ENCODE peak calls at places on chromosomes 1 and 21, in ten cellular contexts. U is GM23338, Z is keratinocyte, A is GM12878, W is heart right ventricle, O is AG04449, V is lower leg skin, L is brain microvascular endothelial cell, Q is ovary, I is GM12865. N is an unnamed sample.

GRCh38 chr1:24641646-24642151 is 1.4 kb upstream of the SRRM1 start:
- DNase-seq in V (peak), I (peak), Z (no peak), L (no peak), U (peak), A (no peak), Q (peak), W (peak), O (no peak), N (no peak)

GRCh38 chr1:234699795-234700665 is 90.1 kb upstream of the IRF2BP2 start:
- DNase-seq in O (no peak), Q (no peak), U (no peak), I (peak), Z (no peak), L (peak), A (peak), V (peak), W (no peak), N (peak)

GRCh38 chr1:179061360-179062282 is 20.2 kb upstream of the TOR3A start:
- DNase-seq in V (no peak), U (no peak), Z (no peak), I (no peak), Q (no peak), A (no peak), L (no peak), O (no peak), W (no peak), N (no peak)

GRCh38 chr1:63190171-63190570 is 132.2 kb upstream of the FOXD3 start:
- DNase-seq in U (no peak), O (no peak), W (no peak), Q (no peak), L (no peak), I (no peak), A (no peak), V (no peak), Z (no peak), N (no peak)

GRCh38 chr1:8966606-8967005 is 20.9 kb downstream of the CA6 start:
- DNase-seq in Z (no peak), L (no peak), V (no peak), Q (no peak), U (no peak), I (no peak), O (no peak), A (no peak), W (no peak), N (no peak)

GRCh38 chr1:59026472-59026948 is 242.7 kb upstream of the JUN start:
- DNase-seq in I (peak), A (no peak), W (no peak), U (no peak), Z (no peak), L (no peak), Q (no peak), V (no peak), O (peak), N (peak)

GRCh38 chr1:19203440-19203839 is 6.6 kb downstream of the UBR4 start:
- DNase-seq in I (no peak), W (no peak), L (peak), V (no peak), U (no peak), Z (peak), A (no peak), Q (no peak), O (no peak), N (no peak)

GRCh38 chr1:1626207-1627141 is 5.5 kb upstream of the MMP23B start:
- DNase-seq in L (no peak), O (no peak), Z (no peak), W (no peak), Q (peak), A (no peak), V (no peak), U (no peak), I (peak), N (no peak)

GRCh38 chr1:205656236-205656635 is 24.1 kb downstream of the SLC45A3 start:
- DNase-seq in U (no peak), W (no peak), O (no peak), I (no peak), L (no peak), A (no peak), V (no peak), Z (no peak), Q (no peak), N (no peak)

GRCh38 chr1:6923012-6923805 is 138.0 kb downstream of the CAMTA1 start:
- DNase-seq in V (peak), Q (no peak), W (no peak), O (no peak), Z (no peak), L (no peak), I (no peak), A (no peak), U (no peak), N (no peak)

GRCh38 chr21:41817228-41817627 is 50.4 kb upstream of the RIPK4 start:
- DNase-seq in Z (peak), V (peak), I (peak), W (no peak), A (no peak), Q (peak), O (peak), L (peak), U (peak), N (peak)

GRCh38 chr1:63643926-63644325 is 50.7 kb downstream of the PGM1 start:
- DNase-seq in I (no peak), U (no peak), Q (no peak), V (no peak), Z (no peak), W (peak), A (no peak), O (no peak), L (no peak), N (no peak)

GRCh38 chr1:59769412-59770095 is 45.2 kb upstream of the HOOK1 start:
- DNase-seq in W (no peak), L (no peak), Q (no peak), A (no peak), V (no peak), U (no peak), O (no peak), I (no peak), Z (no peak), N (no peak)

GRCh38 chr1:63266857-63267256 is 55.5 kb upstream of the FOXD3 start:
- DNase-seq in L (no peak), A (no peak), I (no peak), Z (no peak), O (no peak), W (no peak), U (no peak), Q (no peak), V (no peak), N (no peak)

GRCh38 chr21:14267071-14267470 is 51.1 kb downstream of the RBM11 start:
- DNase-seq in Q (no peak), W (no peak), V (no peak), U (no peak), O (no peak), I (no peak), A (no peak), L (no peak), Z (no peak), N (no peak)

GRCh38 chr1:241142493-241142892 is 214.5 kb downstream of the RGS7 start:
- DNase-seq in V (no peak), L (no peak), I (no peak), U (peak), A (no peak), W (no peak), Z (no peak), Q (no peak), O (no peak), N (no peak)

GRCh38 chr21:34576043-34576466 is 38.9 kb downstream of the RCAN1 start:
- DNase-seq in O (no peak), Q (no peak), V (no peak), Z (no peak), U (no peak), A (no peak), L (no peak), W (peak), I (no peak), N (no peak)

GRCh38 chr21:41086551-41086950 is 81.4 kb upstream of the BACE2 start:
- DNase-seq in A (no peak), W (no peak), Q (no peak), U (no peak), L (no peak), Z (no peak), I (no peak), V (no peak), O (no peak), N (peak)

GRCh38 chr1:61079276-61079897 is 3.0 kb upstream of the NFIA start:
- DNase-seq in U (peak), V (no peak), L (no peak), W (no peak), Z (no peak), I (no peak), A (no peak), O (no peak), Q (peak), N (no peak)

GRCh38 chr1:2336499-2336898 is 54.9 kb downstream of the MORN1 start:
- DNase-seq in U (no peak), Z (no peak), Q (no peak), I (no peak), O (no peak), A (no peak), W (no peak), L (no peak), V (no peak), N (no peak)

GRCh38 chr1:207024202-207025143 is 8.1 kb downstream of the C1orf116 start:
- DNase-seq in L (no peak), O (no peak), Q (no peak), V (no peak), U (no peak), W (no peak), A (no peak), Z (no peak), I (no peak), N (no peak)

GRCh38 chr1:200363200-200363933 is 46.5 kb downstream of the ZNF281 start:
- DNase-seq in Q (no peak), V (no peak), Z (no peak), A (no peak), W (no peak), O (no peak), I (no peak), U (no peak), L (no peak), N (no peak)

GRCh38 chr1:32892368-32893197 is 6.3 kb downstream of the HPCA start:
- DNase-seq in Z (no peak), Q (no peak), W (no peak), V (no peak), O (no peak), A (no peak), U (peak), L (no peak), I (peak), N (no peak)

GRCh38 chr1:76247261-76247852 is 172.8 kb downstream of the ST6GALNAC3 start:
- DNase-seq in U (peak), W (no peak), L (no peak), Z (no peak), A (no peak), Q (no peak), I (no peak), V (no peak), O (no peak), N (no peak)
- H3K4me3 ChIP-seq in U (no peak), W (no peak), L (no peak), Z (no peak), A (no peak), Q (no peak), I (no peak), V (no peak), O (no peak), N (no peak)

GRCh38 chr1:224523676-224524075 is 89.1 kb upstream of the WDR26 start:
- DNase-seq in V (no peak), W (no peak), Z (no peak), O (no peak), A (no peak), U (no peak), L (no peak), I (no peak), Q (no peak), N (no peak)

GRCh38 chr1:224528900-224529299 is 87.2 kb upstream of the CNIH3 start:
- DNase-seq in Z (no peak), Q (no peak), I (no peak), W (no peak), L (peak), A (no peak), V (no peak), U (no peak), O (no peak), N (peak)

GRCh38 chr1:224526771-224527170 is 89.3 kb upstream of the CNIH3 start:
- DNase-seq in I (no peak), U (no peak), V (no peak), W (no peak), Z (no peak), O (no peak), L (no peak), A (no peak), Q (no peak), N (no peak)

GRCh38 chr1:224524679-224525078 is 90.1 kb upstream of the WDR26 start:
- DNase-seq in A (no peak), L (peak), I (no peak), O (no peak), Z (no peak), Q (no peak), U (no peak), W (no peak), V (no peak), N (no peak)

GRCh38 chr1:224525411-224526040 is 90.6 kb upstream of the CNIH3 start:
- DNase-seq in L (peak), A (no peak), I (no peak), O (no peak), Z (no peak), W (no peak), V (no peak), U (no peak), Q (no peak), N (no peak)
- TF ChIP-seq CTCF in L (no peak), A (no peak), I (no peak), O (no peak), Z (no peak), W (no peak), V (no peak), U (no peak), Q (no peak), N (no peak)

DNA sequence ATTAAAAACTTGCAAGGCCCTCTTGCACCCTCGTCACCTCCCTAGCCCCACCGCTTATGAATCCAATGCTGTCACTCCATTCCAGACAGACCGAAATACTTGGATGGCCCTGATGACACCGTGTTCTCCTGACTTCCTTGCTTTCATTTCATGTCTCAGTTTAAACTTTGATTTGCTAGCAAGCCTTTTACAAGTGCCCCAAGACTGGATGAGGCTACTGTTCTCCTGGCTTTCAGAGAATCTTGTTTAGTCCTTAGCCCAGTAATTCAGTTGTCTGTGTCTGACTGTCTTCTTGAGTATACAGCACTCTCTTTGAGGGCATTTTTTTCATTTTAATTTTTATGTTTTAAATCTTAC is 824 bp upstream of the IFI44L start:
- DNase-seq in Z (no peak), O (no peak), L (peak), W (no peak), Q (no peak), I (no peak), A (no peak), V (no peak), U (no peak), N (no peak)
- H3K4me3 ChIP-seq in Z (no peak), O (peak), L (no peak), W (no peak), Q (peak), I (peak), A (peak), V (no peak), U (no peak), N (no peak)

GRCh38 chr1:4411862-4412261 is 242.5 kb upstream of the AJAP1 start:
- DNase-seq in L (no peak), V (peak), Q (no peak), U (no peak), W (no peak), O (no peak), A (no peak), I (no peak), Z (no peak), N (no peak)
- TF ChIP-seq CTCF in L (no peak), V (no peak), Q (no peak), U (no peak), W (no peak), O (no peak), A (no peak), I (no peak), Z (no peak), N (no peak)

GRCh38 chr1:40399984-40400704 is 26.6 kb downstream of the SMAP2 start:
- DNase-seq in L (no peak), I (peak), V (no peak), W (no peak), Z (no peak), Q (no peak), A (no peak), U (no peak), O (no peak), N (no peak)
- H3K4me3 ChIP-seq in L (no peak), I (peak), V (no peak), W (no peak), Z (no peak), Q (no peak), A (peak), U (no peak), O (no peak), N (no peak)

DNA sequence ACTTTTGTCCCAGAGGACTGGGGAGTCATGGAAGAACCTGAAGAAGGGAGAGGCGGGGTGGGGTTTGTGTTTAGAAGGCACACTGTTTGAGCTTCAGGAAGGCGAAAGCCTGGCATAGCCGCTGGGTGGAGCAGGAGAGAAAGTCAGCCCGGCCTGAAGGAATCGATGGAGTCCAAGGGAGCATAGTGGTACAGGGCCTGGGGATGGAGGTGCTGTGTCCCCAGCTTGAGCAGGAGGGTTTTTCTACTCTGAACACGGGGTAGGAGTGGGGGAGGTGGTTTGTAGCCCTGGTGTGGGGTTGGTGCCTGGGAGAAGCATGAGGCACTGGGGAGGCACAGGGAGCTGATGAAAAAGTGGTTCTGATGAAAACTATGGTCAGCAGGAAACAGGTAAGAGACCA is 4.7 kb upstream of the CCDC24 start:
- DNase-seq in I (no peak), L (no peak), Q (no peak), A (no peak), U (no peak), W (no peak), V (no peak), Z (no peak), O (no peak), N (no peak)
- TF ChIP-seq CTCF in I (no peak), L (peak), Q (no peak), A (no peak), U (peak), W (no peak), V (no peak), Z (no peak), O (no peak), N (no peak)

GRCh38 chr1:107935396-107936064 is 29.4 kb downstream of the VAV3 start:
- DNase-seq in L (no peak), Q (no peak), W (no peak), A (peak), O (no peak), U (no peak), I (peak), V (no peak), Z (no peak), N (no peak)
- H3K4me3 ChIP-seq in L (no peak), Q (no peak), W (no peak), A (peak), O (no peak), U (no peak), I (no peak), V (no peak), Z (no peak), N (no peak)